ENCODE peak calls at places on chromosome 1, in five cellular contexts. L is CD8-positive, alpha-beta T cell; M is GM06990; S is H9; W is CD8-positive, alpha-beta memory T cell. D is an unnamed sample.

GRCh38 chr1:13941315-13941714 is 241.3 kb downstream of the PRDM2 start:
- DNase-seq in L (no peak), M (no peak), S (no peak), W (no peak), D (no peak)

GRCh38 chr1:14844359-14844758 is 245.9 kb downstream of the KAZN start:
- DNase-seq in L (no peak), M (no peak), S (no peak), W (no peak), D (no peak)

GRCh38 chr1:175129182-175129581 is 61.5 kb downstream of the TNN start:
- DNase-seq in L (no peak), M (no peak), S (no peak), W (no peak), D (no peak)

GRCh38 chr1:199691540-199691939 is 336.0 kb upstream of the NR5A2 start:
- DNase-seq in L (no peak), M (no peak), S (no peak), W (no peak), D (no peak)

GRCh38 chr1:39130297-39130696 is 74.2 kb upstream of the MACF1 start:
- DNase-seq in L (no peak), M (no peak), S (no peak), W (no peak), D (no peak)

GRCh38 chr1:199272690-199273089 is 633.9 kb downstream of the PTPRC start:
- DNase-seq in L (no peak), M (peak; percentile 61), S (peak; percentile 52), W (no peak), D (no peak)

GRCh38 chr1:56052090-56052489 is 527.3 kb downstream of the PLPP3 start:
- DNase-seq in L (no peak), M (no peak), S (no peak), W (no peak), D (no peak)

GRCh38 chr1:206751891-206752290 is 18.7 kb upstream of the IL19 start:
- DNase-seq in L (no peak), M (no peak), S (no peak), W (no peak), D (no peak)

GRCh38 chr1:1891349-1892078 is 627 bp upstream of the GNB1 start:
- DNase-seq in L (no peak), M (peak; percentile 69), S (peak; percentile 69), W (no peak), D (peak; percentile 56)

GRCh38 chr1:207805841-207806421 is 54.1 kb downstream of the CD46 start:
- DNase-seq in L (no peak), M (no peak), S (no peak), W (no peak), D (no peak)

GRCh38 chr1:217968085-217968484 is 317.0 kb upstream of the RRP15 start:
- DNase-seq in L (no peak), M (no peak), S (no peak), W (no peak), D (no peak)

GRCh38 chr1:202046748-202047708 is 36.6 kb downstream of the ELF3 start:
- DNase-seq in L (no peak), M (no peak), S (no peak), W (no peak), D (no peak)

DNA sequence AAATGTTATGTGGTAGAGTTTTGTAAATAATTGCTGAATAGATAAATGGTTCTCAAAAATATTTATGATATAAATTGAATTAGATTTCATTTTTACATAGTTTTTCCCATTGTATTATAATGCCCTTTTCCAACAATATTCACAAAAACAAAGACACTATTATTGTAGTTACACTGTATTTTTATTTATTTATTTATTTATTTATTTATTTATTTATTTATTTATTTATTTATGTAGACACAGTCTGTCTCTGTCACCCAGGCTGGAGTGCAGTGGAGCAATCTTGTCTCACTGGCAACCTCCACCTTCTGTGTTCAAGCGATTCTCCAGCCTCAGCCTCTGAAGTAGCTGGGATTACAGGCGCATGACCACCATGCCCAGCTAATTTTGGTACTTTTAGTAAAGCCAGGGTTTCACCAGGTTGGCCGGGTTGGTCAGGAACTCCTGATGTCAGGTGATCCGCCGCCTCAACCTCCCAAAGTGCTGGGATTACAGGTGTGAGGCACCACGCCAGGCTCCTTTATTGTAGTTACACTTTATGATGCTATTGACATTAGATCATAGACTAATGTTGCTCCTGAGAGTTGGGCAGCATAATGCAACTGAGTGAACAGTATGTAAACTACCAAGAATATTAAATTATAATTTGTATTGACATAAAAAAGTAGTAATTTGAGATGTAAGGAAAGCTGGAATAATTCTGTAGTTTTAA is 1430.0 kb upstream of the PRMT6 start:
- DNase-seq in L (no peak), M (no peak), S (no peak), W (no peak), D (no peak)
- H3K27me3 ChIP-seq in L (no peaks in the 10 kb centered on the region), M (no peaks in the 10 kb centered on the region), S (no peaks in the 10 kb centered on the region), W (no peaks in the 10 kb centered on the region), D (no peaks in the 10 kb centered on the region)

GRCh38 chr1:156895927-156896326 is 2.4 kb downstream of the PEAR1 start:
- DNase-seq in L (no peak), M (no peak), S (no peak), W (no peak), D (no peak)
- H3K27me3 ChIP-seq in L (no peaks in the 10 kb centered on the region), M (peaks cover 6% of the 10 kb centered on the region), S (peaks cover 20% of the 10 kb centered on the region), W (peaks cover 3% of the 10 kb centered on the region), D (no peaks in the 10 kb centered on the region)

GRCh38 chr1:63073530-63074306 is 248.6 kb upstream of the FOXD3 start:
- DNase-seq in L (no peak), M (no peak), S (peak; percentile 48), W (no peak), D (no peak)
- H3K27me3 ChIP-seq in L (no peaks in the 10 kb centered on the region), M (no peaks in the 10 kb centered on the region), S (peaks cover 4% of the 10 kb centered on the region), W (no peaks in the 10 kb centered on the region), D (peaks cover 33% of the 10 kb centered on the region)

GRCh38 chr1:248736992-248737391 is 18.6 kb downstream of the LYPD8 start:
- DNase-seq in L (no peak), M (no peak), S (no peak), W (no peak), D (no peak)
- H3K27me3 ChIP-seq in L (no peaks in the 10 kb centered on the region), M (no peaks in the 10 kb centered on the region), S (no peaks in the 10 kb centered on the region), W (no peaks in the 10 kb centered on the region), D (no peaks in the 10 kb centered on the region)

GRCh38 chr1:154758346-154758745 is 111.7 kb downstream of the KCNN3 start:
- DNase-seq in L (no peak), M (no peak), S (no peak), W (no peak), D (no peak)
- H3K27me3 ChIP-seq in L (no peaks in the 10 kb centered on the region), M (no peaks in the 10 kb centered on the region), S (no peaks in the 10 kb centered on the region), W (no peaks in the 10 kb centered on the region), D (no peaks in the 10 kb centered on the region)

D was measured in breast epithelium.